ENCODE peak calls at places on chromosome 20, in four cellular contexts. Z is upper lobe of right lung; Q is activated T-cell treated with anti-CD3 and anti-CD28 coated beads, Interleukin-2, amount 50 U/mL, for 72 hours; G is RWPE1. H is an unnamed sample.

GRCh38 chr20:56636701-56637100 is 7.6 kb downstream of the TFAP2C start:
- DNase-seq in Z (no peak), Q (no peak), G (peak; percentile 89), H (no peak)

GRCh38 chr20:33373735-33374605 is 27.3 kb downstream of the CDK5RAP1 start:
- DNase-seq in Z (no peak), Q (no peak), G (no peak), H (no peak)

GRCh38 chr20:55605594-55605993 is 399.7 kb downstream of the CBLN4 start:
- DNase-seq in Z (no peak), Q (no peak), G (no peak), H (no peak)

GRCh38 chr20:18077157-18077556 is 19.4 kb upstream of the OVOL2 start:
- DNase-seq in Z (no peak), Q (no peak), G (no peak), H (no peak)

GRCh38 chr20:47546184-47547033 is 44.7 kb downstream of the NCOA3 start:
- DNase-seq in Z (no peak), Q (no peak), G (peak; percentile 70), H (no peak)

GRCh38 chr20:33154252-33154651 is 13.7 kb upstream of the BPIFA2 start:
- DNase-seq in Z (no peak), Q (no peak), G (no peak), H (no peak)

GRCh38 chr20:47272893-47273590 is 83.5 kb downstream of the ZMYND8 start:
- DNase-seq in Z (no peak), Q (peak; percentile 69), G (peak; percentile 85), H (peak; percentile 70)

GRCh38 chr20:25346349-25346748 is 44.3 kb downstream of the ABHD12 start:
- DNase-seq in Z (no peak), Q (peak; percentile 5), G (no peak), H (no peak)

GRCh38 chr20:36051318-36052116 is 83.1 kb downstream of the CNBD2 start:
- DNase-seq in Z (no peak), Q (no peak), G (no peak), H (no peak)

GRCh38 chr20:23255658-23256385 is 94.8 kb upstream of the NXT1 start:
- DNase-seq in Z (no peak), Q (no peak), G (no peak), H (no peak)

GRCh38 chr20:1935696-1936366 is 40.6 kb downstream of the SIRPA start:
- DNase-seq in Z (peak; percentile 46), Q (no peak), G (no peak), H (no peak)

GRCh38 chr20:53628076-53628475 is 34.4 kb upstream of the ZNF217 start:
- DNase-seq in Z (no peak), Q (no peak), G (no peak), H (no peak)

GRCh38 chr20:21705466-21706344 is at the start of gene PAX1:
- DNase-seq in Z (no peak), Q (no peak), G (no peak), H (no peak)

GRCh38 chr20:34163316-34163715 is 51.3 kb upstream of the EIF2S2 start:
- DNase-seq in Z (no peak), Q (no peak), G (no peak), H (no peak)

GRCh38 chr20:38426006-38426405 is 9.1 kb downstream of the SNHG17 start:
- DNase-seq in Z (no peak), Q (no peak), G (peak; percentile 97), H (no peak)

GRCh38 chr20:59772931-59773913 is 160.2 kb downstream of the SYCP2 start:
- DNase-seq in Z (no peak), Q (no peak), G (no peak), H (no peak)

GRCh38 chr20:63381781-63382431 is 20.8 kb upstream of the CHRNA4 start:
- DNase-seq in Z (no peak), Q (peak; percentile 54), G (peak; percentile 68), H (peak; percentile 85)

GRCh38 chr20:38270869-38271608 is 10.5 kb upstream of the KIAA1755 start:
- DNase-seq in Z (no peak), Q (no peak), G (peak; percentile 97), H (no peak)

GRCh38 chr20:56391037-56391436 is 978 bp downstream of the AURKA start:
- DNase-seq in Z (no peak), Q (no peak), G (no peak), H (no peak)